ENCODE peak calls at places on chromosomes 4 and X, in five cellular contexts. V is ovary; M is pancreas; S is CD8-positive, alpha-beta T cell; R is lung. B is an unnamed sample.
A peak's percentile ranks its signal among the peaks of the same experiment; 100 is the strongest.

GRCh38 chr4:139454111-139454600 is at the start of gene RAB33B:
- DNase-seq in V (no peak), M (no peak), S (no peak), R (no peak), B (no peak)

GRCh38 chrX:111164728-111165127 is 68.7 kb downstream of the PAK3 start:
- DNase-seq in V (no peak), M (no peak), S (no peak), R (no peak), B (no peak)

GRCh38 chrX:32137525-32137924 is 1065.7 kb upstream of the FTHL17 start:
- DNase-seq in V (peak; percentile 29), M (no peak), S (no peak), R (no peak), B (no peak)

GRCh38 chr4:98176531-98176930 is 33.3 kb upstream of the STPG2 start:
- DNase-seq in V (no peak), M (no peak), S (no peak), R (no peak), B (no peak)

GRCh38 chr4:99144070-99144469 is at the start of gene ADH4:
- DNase-seq in V (no peak), M (no peak), S (no peak), R (no peak), B (peak; percentile 8)

GRCh38 chrX:130263016-130263415 is 5.7 kb downstream of the ZNF280C start:
- DNase-seq in V (no peak), M (no peak), S (no peak), R (no peak), B (no peak)

GRCh38 chrX:31279359-31279758 is 207.5 kb upstream of the FTHL17 start:
- DNase-seq in V (no peak), M (no peak), S (no peak), R (no peak), B (no peak)

GRCh38 chr4:76028242-76028859 is 5.1 kb upstream of the CXCL10 start:
- DNase-seq in V (no peak), M (no peak), S (no peak), R (no peak), B (peak; percentile 3)

GRCh38 chrX:68917799-68918198 is 89.0 kb downstream of the EFNB1 start:
- DNase-seq in V (no peak), M (no peak), S (no peak), R (no peak), B (no peak)

GRCh38 chr4:181939199-181939945 is 303.8 kb upstream of the TENM3 start:
- DNase-seq in V (no peak), M (no peak), S (no peak), R (no peak), B (peak; percentile 57)

GRCh38 chr4:37685211-37685725 is 908 bp downstream of the RELL1 start:
- DNase-seq in V (no peak), M (no peak), S (peak; percentile 30), R (no peak), B (peak; percentile 46)

GRCh38 chrX:45885931-45886330 is 659.3 kb downstream of the ZNF674 start:
- DNase-seq in V (no peak), M (no peak), S (no peak), R (no peak), B (no peak)

GRCh38 chrX:70132244-70132643 is 1.0 kb upstream of the IGBP1 start:
- DNase-seq in V (no peak), M (no peak), S (no peak), R (no peak), B (no peak)

GRCh38 chrX:139932077-139932900 is 564 bp downstream of the ATP11C start:
- DNase-seq in V (peak; percentile 59), M (peak; percentile 24), S (peak; percentile 28), R (peak; percentile 29), B (no peak)

GRCh38 chr4:83308672-83309071 is 24.1 kb upstream of the COQ2 start:
- DNase-seq in V (no peak), M (no peak), S (no peak), R (no peak), B (no peak)

GRCh38 chrX:151875270-151876026 is 37.2 kb upstream of the MAGEA4 start:
- DNase-seq in V (no peak), M (no peak), S (no peak), R (no peak), B (no peak)

GRCh38 chr4:3202836-3203820 is 45.8 kb upstream of the MSANTD1 start:
- DNase-seq in V (no peak), M (no peak), S (no peak), R (no peak), B (no peak)

GRCh38 chr4:182207806-182208483 is 35.3 kb upstream of the TENM3 start:
- DNase-seq in V (no peak), M (no peak), S (no peak), R (no peak), B (peak; percentile 95)

GRCh38 chr4:53068755-53069154 is 206.6 kb downstream of the RASL11B start:
- DNase-seq in V (no peak), M (no peak), S (no peak), R (no peak), B (peak; percentile 83)

GRCh38 chrX:103400931-103401330 is 24.6 kb downstream of the BEX3 start:
- DNase-seq in V (no peak), M (no peak), S (no peak), R (no peak), B (no peak)

GRCh38 chr4:4761128-4761991 is 98.1 kb upstream of the MSX1 start:
- DNase-seq in V (no peak), M (no peak), S (no peak), R (no peak), B (no peak)

GRCh38 chr4:95544433-95545103 is 4.2 kb downstream of the UNC5C start:
- DNase-seq in V (no peak), M (no peak), S (no peak), R (no peak), B (no peak)

GRCh38 chr4:12286351-12286750 is 857.7 kb upstream of the HS3ST1 start:
- DNase-seq in V (no peak), M (no peak), S (no peak), R (no peak), B (no peak)

GRCh38 chr4:84381759-84382158 is 117.3 kb downstream of the NKX6-1 start:
- DNase-seq in V (no peak), M (no peak), S (no peak), R (no peak), B (no peak)

GRCh38 chr4:127870688-127871087 is 10.0 kb upstream of the PLK4 start:
- DNase-seq in V (no peak), M (no peak), S (no peak), R (peak; percentile 45), B (peak; percentile 90)

GRCh38 chr4:187632260-187633010 is 363.1 kb upstream of the ZFP42 start:
- DNase-seq in V (no peak), M (no peak), S (no peak), R (no peak), B (peak; percentile 12)

GRCh38 chrX:1464282-1465131 is 11.8 kb upstream of the ASMTL start:
- DNase-seq in V (no peak), M (no peak), S (no peak), R (peak; percentile 23), B (no peak)

GRCh38 chr4:183658362-183659028 is 490 bp downstream of the RWDD4 start:
- DNase-seq in V (peak; percentile 54), M (peak; percentile 37), S (no peak), R (no peak), B (no peak)

GRCh38 chr4:170259631-170260153 is 169.9 kb upstream of the AADAT start:
- DNase-seq in V (peak; percentile 16), M (peak; percentile 77), S (no peak), R (peak; percentile 73), B (peak; percentile 46)

GRCh38 chr4:85565761-85566480 is 91.0 kb downstream of the ARHGAP24 start:
- DNase-seq in V (no peak), M (no peak), S (no peak), R (no peak), B (peak; percentile 77)

GRCh38 chr4:95549246-95550138 is 719 bp upstream of the UNC5C start:
- DNase-seq in V (peak; percentile 56), M (peak; percentile 15), S (no peak), R (no peak), B (peak; percentile 52)

GRCh38 chr4:109406337-109406931 is 27.2 kb upstream of the SEC24B start:
- DNase-seq in V (no peak), M (peak; percentile 24), S (no peak), R (no peak), B (peak; percentile 55)

DNA sequence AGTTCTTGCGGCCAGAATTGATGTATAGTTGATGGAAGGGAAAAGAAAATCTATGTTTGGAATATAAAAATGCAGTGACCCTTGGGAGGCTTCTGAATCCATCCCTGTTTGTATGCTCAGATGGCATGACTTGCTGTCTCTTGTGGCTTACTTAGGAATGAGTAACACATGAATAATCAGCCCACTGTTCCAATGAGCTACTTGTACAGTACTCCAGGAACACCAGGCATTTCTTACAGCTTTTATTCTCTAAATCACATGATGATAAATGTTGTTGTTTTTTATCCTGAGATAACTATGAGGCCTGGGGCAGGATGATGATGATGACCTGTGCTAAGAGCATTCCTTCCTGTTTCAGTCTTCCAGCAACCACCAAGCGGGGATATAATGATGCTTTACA is 18.9 kb downstream of the TMPRSS11E start:
- DNase-seq in V (no peak), M (no peak), S (no peak), R (no peak), B (peak; percentile 91)
- H3K4me1 ChIP-seq in V (no peaks in the 10 kb centered on the region), M (no peaks in the 10 kb centered on the region), S (no peaks in the 10 kb centered on the region), R (peaks cover 2% of the 10 kb centered on the region), B (peaks cover 26% of the 10 kb centered on the region)

GRCh38 chrX:24186986-24187385 is 37.5 kb downstream of the ZFX start:
- DNase-seq in V (no peak), M (no peak), S (no peak), R (no peak), B (no peak)
- H3K4me1 ChIP-seq in V (peaks cover 16% of the 10 kb centered on the region), M (peaks cover 27% of the 10 kb centered on the region), S (peaks cover 4% of the 10 kb centered on the region), R (peaks cover 2% of the 10 kb centered on the region), B (no peaks in the 10 kb centered on the region)

DNA sequence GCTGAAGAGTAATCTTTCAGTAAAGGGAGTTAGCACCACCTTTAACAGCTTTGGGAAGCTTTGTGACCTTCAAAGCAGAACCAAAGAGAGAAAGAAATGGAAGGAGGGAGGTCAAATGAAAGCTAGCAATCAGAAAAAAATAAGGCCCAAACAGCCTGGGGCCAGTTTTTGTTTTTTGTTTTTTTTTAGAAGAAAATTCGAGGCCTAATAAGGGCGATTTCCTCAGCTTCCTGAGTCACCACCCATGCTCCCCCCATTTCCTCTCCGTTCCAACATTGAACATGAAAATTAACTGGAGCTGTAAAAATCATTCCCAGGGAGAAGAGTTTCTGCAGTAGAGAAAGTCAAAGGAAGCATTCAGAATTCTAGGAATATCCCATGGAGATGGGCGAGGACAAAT is 115.1 kb downstream of the SH3KBP1 start:
- DNase-seq in V (no peak), M (no peak), S (no peak), R (no peak), B (no peak)
- H3K4me1 ChIP-seq in V (peaks cover 2% of the 10 kb centered on the region), M (no peaks in the 10 kb centered on the region), S (peaks cover 77% of the 10 kb centered on the region), R (peaks cover 5% of the 10 kb centered on the region), B (peaks cover 13% of the 10 kb centered on the region)

GRCh38 chr4:6963139-6963611 is 53.5 kb downstream of the TBC1D14 start:
- DNase-seq in V (no peak), M (no peak), S (no peak), R (no peak), B (no peak)

GRCh38 chr4:6962211-6963041 is 52.8 kb downstream of the TBC1D14 start:
- DNase-seq in V (no peak), M (no peak), S (no peak), R (no peak), B (no peak)

GRCh38 chr4:6960628-6961027 is 51.0 kb downstream of the TBC1D14 start:
- DNase-seq in V (no peak), M (no peak), S (no peak), R (no peak), B (no peak)

GRCh38 chr4:6960154-6960553 is 50.5 kb downstream of the TBC1D14 start:
- DNase-seq in V (no peak), M (no peak), S (no peak), R (no peak), B (no peak)

GRCh38 chr4:6961496-6962210 is 52.0 kb downstream of the TBC1D14 start:
- DNase-seq in V (no peak), M (no peak), S (no peak), R (no peak), B (no peak)
- H3K4me1 ChIP-seq in V (no peaks in the 10 kb centered on the region), M (peaks cover 35% of the 10 kb centered on the region), S (peaks cover 11% of the 10 kb centered on the region), R (peaks cover 8% of the 10 kb centered on the region), B (no peaks in the 10 kb centered on the region)

B was measured in astrocyte.